ENCODE peak calls at places on chromosomes 12 and 14, in five cellular contexts. R, Z, T, P and D are unnamed samples.

GRCh38 chr14:82447586-82447985 is 913.9 kb upstream of the SEL1L start:
- DNase-seq in R (no peak), Z (no peak), T (no peak), P (no peak), D (no peak)

GRCh38 chr14:95039259-95039992 is 117.9 kb downstream of the DICER1 start:
- DNase-seq in R (no peak), Z (no peak), T (no peak), P (no peak), D (no peak)

GRCh38 chr12:76922821-76923315 is 44.0 kb upstream of the CSRP2 start:
- DNase-seq in R (no peak), Z (no peak), T (no peak), P (no peak), D (no peak)

GRCh38 chr12:130965668-130966067 is 12.0 kb downstream of the ADGRD1 start:
- DNase-seq in R (no peak), Z (peak; percentile 8), T (no peak), P (no peak), D (no peak)

GRCh38 chr12:114213055-114213561 is 192.8 kb downstream of the TBX5 start:
- DNase-seq in R (no peak), Z (no peak), T (no peak), P (no peak), D (peak; percentile 47)

GRCh38 chr12:54356951-54357356 is 7.3 kb downstream of the GPR84 start:
- DNase-seq in R (no peak), Z (no peak), T (no peak), P (no peak), D (no peak)

GRCh38 chr12:126481688-126482087 is 1416.5 kb downstream of the AACS start:
- DNase-seq in R (no peak), Z (no peak), T (no peak), P (no peak), D (no peak)

GRCh38 chr14:54381821-54382220 is 15.0 kb upstream of the CDKN3 start:
- DNase-seq in R (no peak), Z (no peak), T (no peak), P (no peak), D (no peak)

GRCh38 chr12:50059440-50060119 is 2.2 kb downstream of the ASIC1 start:
- DNase-seq in R (no peak), Z (no peak), T (no peak), P (no peak), D (no peak)

GRCh38 chr12:120429368-120429767 is 8.5 kb upstream of the COX6A1 start:
- DNase-seq in R (no peak), Z (no peak), T (no peak), P (no peak), D (no peak)

GRCh38 chr12:42143401-42144173 is 1.1 kb downstream of the GXYLT1 start:
- DNase-seq in R (no peak), Z (no peak), T (no peak), P (no peak), D (no peak)

GRCh38 chr14:22544881-22545420 is 44.1 kb downstream of the DAD1 start:
- DNase-seq in R (no peak), Z (no peak), T (no peak), P (no peak), D (no peak)

GRCh38 chr12:132258543-132258942 is 70.8 kb downstream of the GALNT9 start:
- DNase-seq in R (no peak), Z (no peak), T (no peak), P (no peak), D (peak; percentile 20)

GRCh38 chr12:53324113-53324778 is 2.8 kb upstream of the AAAS start:
- DNase-seq in R (no peak), Z (no peak), T (no peak), P (no peak), D (peak; percentile 41)

GRCh38 chr12:52139579-52140062 is 52.2 kb downstream of the KRT80 start:
- DNase-seq in R (peak; percentile 90), Z (peak; percentile 50), T (no peak), P (no peak), D (no peak)

GRCh38 chr14:26960049-26960688 is 362.3 kb upstream of the NOVA1 start:
- DNase-seq in R (no peak), Z (no peak), T (no peak), P (no peak), D (no peak)